ENCODE peak calls at places on chromosome 19, in seven cellular contexts. U is suprapubic skin, G is stomach, L is esophagus muscularis mucosa, S is K562, J is GM23338, O is HepG2. R is an unnamed sample.

GRCh38 chr19:16273005-16273404 is 51.6 kb upstream of the KLF2 start:
- DNase-seq in U (no peak), G (no peak), L (no peak), S (no peak), J (peak), O (no peak), R (no peak)

GRCh38 chr19:14318873-14319272 is 62.4 kb upstream of the ADGRE5 start:
- DNase-seq in U (no peak), G (no peak), L (no peak), S (peak), J (peak), O (no peak), R (no peak)

GRCh38 chr19:55270172-55270942 is 9.6 kb downstream of the HSPBP1 start:
- DNase-seq in U (no peak), G (no peak), L (no peak), S (peak), J (no peak), O (no peak), R (no peak)

GRCh38 chr19:48351341-48351752 is 12.4 kb downstream of the TMEM143 start:
- DNase-seq in U (no peak), G (peak), L (no peak), S (peak), J (peak), O (peak), R (peak)

GRCh38 chr19:34393629-34394028 is 10.6 kb upstream of the PDCD2L start:
- DNase-seq in U (no peak), G (no peak), L (no peak), S (no peak), J (no peak), O (no peak), R (no peak)

GRCh38 chr19:5434970-5435641 is 20.1 kb upstream of the ZNRF4 start:
- DNase-seq in U (no peak), G (no peak), L (no peak), S (peak), J (no peak), O (peak), R (no peak)

GRCh38 chr19:34963531-34964406 is at the start of gene ZNF792:
- DNase-seq in U (no peak), G (peak), L (peak), S (peak), J (peak), O (peak), R (peak)

GRCh38 chr19:35044317-35045117 is 3.0 kb downstream of the HPN start:
- DNase-seq in U (no peak), G (peak), L (no peak), S (peak), J (peak), O (peak), R (peak)

GRCh38 chr19:7288131-7288530 is 6.1 kb downstream of the INSR start:
- DNase-seq in U (no peak), G (no peak), L (no peak), S (no peak), J (no peak), O (no peak), R (no peak)

GRCh38 chr19:43957891-43958290 is 6.9 kb downstream of the ZNF221 start:
- DNase-seq in U (no peak), G (no peak), L (no peak), S (no peak), J (no peak), O (peak), R (no peak)

GRCh38 chr19:40089462-40089861 is 1.3 kb downstream of the ZNF780A start:
- DNase-seq in U (no peak), G (no peak), L (no peak), S (no peak), J (no peak), O (no peak), R (no peak)

GRCh38 chr19:31423896-31424295 is 74.7 kb upstream of the TSHZ3 start:
- DNase-seq in U (no peak), G (no peak), L (no peak), S (no peak), J (no peak), O (no peak), R (no peak)

GRCh38 chr19:13207237-13208130 is 57.3 kb downstream of the IER2 start:
- DNase-seq in U (no peak), G (no peak), L (no peak), S (no peak), J (peak), O (no peak), R (no peak)

GRCh38 chr19:40565910-40566495 is 10.7 kb upstream of the SHKBP1 start:
- DNase-seq in U (no peak), G (no peak), L (no peak), S (no peak), J (no peak), O (no peak), R (no peak)

GRCh38 chr19:31334849-31335624 is 14.2 kb downstream of the TSHZ3 start:
- DNase-seq in U (no peak), G (peak), L (no peak), S (no peak), J (no peak), O (no peak), R (no peak)

GRCh38 chr19:4972509-4973230 is 3.8 kb downstream of the KDM4B start:
- DNase-seq in U (no peak), G (no peak), L (no peak), S (no peak), J (no peak), O (peak), R (no peak)

GRCh38 chr19:44345969-44346368 is 10.5 kb downstream of the ZNF112 start:
- DNase-seq in U (no peak), G (no peak), L (no peak), S (no peak), J (no peak), O (no peak), R (no peak)

GRCh38 chr19:571127-571974 is 1.0 kb upstream of the BSG start:
- DNase-seq in U (no peak), G (peak), L (no peak), S (peak), J (peak), O (peak), R (peak)

GRCh38 chr19:2127758-2128157 is 23.6 kb downstream of the AP3D1 start:
- DNase-seq in U (no peak), G (no peak), L (no peak), S (no peak), J (no peak), O (no peak), R (no peak)

GRCh38 chr19:6216236-6216995 is 63.4 kb downstream of the MLLT1 start:
- DNase-seq in U (no peak), G (no peak), L (no peak), S (no peak), J (no peak), O (no peak), R (no peak)

GRCh38 chr19:1830568-1830967 is 17.7 kb downstream of the REXO1 start:
- DNase-seq in U (no peak), G (no peak), L (no peak), S (no peak), J (no peak), O (no peak), R (no peak)

GRCh38 chr19:17021793-17022590 is 4.6 kb downstream of the CPAMD8 start:
- DNase-seq in U (no peak), G (no peak), L (no peak), S (no peak), J (no peak), O (peak), R (peak)

GRCh38 chr19:876089-876488 is 16.6 kb downstream of the CFD start:
- DNase-seq in U (no peak), G (no peak), L (no peak), S (no peak), J (no peak), O (no peak), R (no peak)

GRCh38 chr19:41849067-41849466 is 4.2 kb downstream of the DMRTC2 start:
- DNase-seq in U (no peak), G (no peak), L (no peak), S (no peak), J (no peak), O (no peak), R (no peak)
- TF ChIP-seq POLR2AphosphoS5 in U (no peak), G (no peak), L (no peak), S (no peak), J (no peak), O (no peak), R (no peak)

GRCh38 chr19:29789007-29789406 is 22.8 kb upstream of the CCNE1 start:
- DNase-seq in U (no peak), G (no peak), L (no peak), S (no peak), J (no peak), O (no peak), R (no peak)

GRCh38 chr19:29783627-29784190 is 28.1 kb upstream of the CCNE1 start:
- DNase-seq in U (no peak), G (no peak), L (no peak), S (no peak), J (no peak), O (no peak), R (no peak)

GRCh38 chr19:29785360-29785759 is 26.4 kb upstream of the CCNE1 start:
- DNase-seq in U (no peak), G (no peak), L (no peak), S (no peak), J (no peak), O (no peak), R (no peak)

GRCh38 chr19:29784598-29785223 is 27.1 kb upstream of the CCNE1 start:
- DNase-seq in U (no peak), G (no peak), L (no peak), S (no peak), J (no peak), O (no peak), R (no peak)

GRCh38 chr19:29785955-29786589 is 25.7 kb upstream of the CCNE1 start:
- DNase-seq in U (no peak), G (no peak), L (no peak), S (peak), J (peak), O (no peak), R (no peak)
- H3K4me3 ChIP-seq in U (no peak), G (no peak), L (no peak), S (no peak), J (no peak), O (no peak), R (no peak)

GRCh38 chr19:45528149-45528743 is 21.0 kb downstream of the VASP start:
- DNase-seq in U (no peak), G (no peak), L (no peak), S (peak), J (peak), O (no peak), R (peak)
- TF ChIP-seq POLR2AphosphoS5 in U (no peak), G (no peak), L (peak), S (peak), J (peak), O (no peak), R (peak)

DNA sequence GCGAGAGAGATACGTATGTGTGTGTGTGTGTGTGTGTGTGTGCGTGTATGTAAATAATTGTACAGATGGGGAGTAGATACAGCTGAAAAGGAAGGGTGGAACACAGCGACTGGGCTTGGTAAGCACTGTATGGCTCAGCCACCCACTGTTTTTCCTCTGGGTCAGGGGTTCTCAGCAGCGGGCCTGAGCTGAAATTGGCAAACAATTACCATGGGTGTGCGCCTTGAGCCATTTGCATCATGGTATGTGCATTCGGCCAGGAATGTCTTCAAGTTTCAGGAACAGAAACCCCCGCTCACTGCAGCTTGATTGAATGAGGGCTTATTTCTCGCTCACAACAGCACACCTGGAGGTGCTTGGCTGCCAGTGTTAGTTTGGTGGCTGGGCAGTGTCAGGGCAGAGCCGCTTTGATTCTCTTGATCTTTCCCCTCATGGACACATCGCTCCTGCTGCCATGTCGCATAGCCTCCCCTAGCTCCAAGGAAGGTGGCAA is 126.7 kb downstream of the SIPA1L3 start:
- DNase-seq in U (no peak), G (no peak), L (no peak), S (no peak), J (peak), O (no peak), R (no peak)
- H3K4me3 ChIP-seq in U (no peak), G (no peak), L (no peak), S (no peak), J (no peak), O (no peak), R (no peak)

DNA sequence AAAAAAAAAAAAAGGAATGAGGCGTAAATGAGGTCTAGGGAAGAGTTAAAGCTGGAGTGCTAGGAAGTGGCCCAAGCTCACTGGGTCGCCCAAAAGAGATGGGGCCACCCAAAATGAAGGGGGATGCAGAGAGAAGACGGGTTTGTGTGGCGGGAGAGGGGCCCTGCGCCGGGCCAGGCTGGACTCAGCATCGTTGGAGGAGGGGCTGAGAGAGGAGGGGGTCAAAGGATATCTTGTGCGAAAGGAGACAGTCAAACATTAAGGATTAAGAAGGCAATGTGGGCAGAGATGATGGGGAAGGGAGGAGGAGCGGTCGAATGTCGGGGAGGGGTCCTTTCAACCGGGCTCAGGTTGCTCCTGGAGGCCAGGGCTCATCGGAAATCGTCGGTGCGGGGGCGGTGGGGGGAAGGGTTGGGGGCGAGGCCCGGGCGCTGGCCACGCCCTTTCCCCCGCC is 825 bp upstream of the CARM1 start:
- DNase-seq in U (no peak), G (no peak), L (no peak), S (no peak), J (peak), O (no peak), R (no peak)
- TF ChIP-seq POLR2AphosphoS5 in U (no peak), G (no peak), L (no peak), S (peak), J (peak), O (peak), R (no peak)

GRCh38 chr19:19463348-19464117 is 51.8 kb downstream of the TSSK6 start:
- DNase-seq in U (no peak), G (no peak), L (no peak), S (no peak), J (no peak), O (no peak), R (no peak)
- H3K4me3 ChIP-seq in U (peak), G (no peak), L (no peak), S (no peak), J (peak), O (no peak), R (no peak)

GRCh38 chr19:46133101-46133627 is 8.7 kb upstream of the IGFL3 start:
- DNase-seq in U (no peak), G (no peak), L (peak), S (no peak), J (peak), O (peak), R (peak)
- TF ChIP-seq POLR2AphosphoS5 in U (no peak), G (no peak), L (peak), S (no peak), J (peak), O (no peak), R (peak)

R was measured in prostate gland.